ENCODE peak calls at places on chromosomes 5 and 9, in four cellular contexts. One of them, this sample, is unnamed.
A peak's percentile ranks its signal among the peaks of the same experiment; 100 is the strongest.

GRCh38 chr5:50727149-50727496 is 60.7 kb downstream of the PARP8 start:
- DNase-seq in RWPE1: peak; percentile 26
- DNase-seq in stomach: peak; percentile 50
- DNase-seq in right cardiac atrium: peak; percentile 51
- DNase-seq in this sample: no peak

GRCh38 chr5:126043684-126044083 is 379.5 kb upstream of the GRAMD2B start:
- DNase-seq in right cardiac atrium: no peak
- DNase-seq in stomach: no peak
- DNase-seq in RWPE1: no peak
- DNase-seq in this sample: no peak

GRCh38 chr5:159442210-159442850 is 112.0 kb upstream of the IL12B start:
- DNase-seq in RWPE1: no peak
- DNase-seq in right cardiac atrium: peak; percentile 69
- DNase-seq in stomach: no peak
- DNase-seq in this sample: no peak

GRCh38 chr5:144281784-144282183 is 111.1 kb downstream of the KCTD16 start:
- DNase-seq in right cardiac atrium: no peak
- DNase-seq in stomach: no peak
- DNase-seq in RWPE1: no peak
- DNase-seq in this sample: no peak

GRCh38 chr9:37371565-37372464 is 50.7 kb upstream of the GRHPR start:
- DNase-seq in right cardiac atrium: no peak
- DNase-seq in stomach: no peak
- DNase-seq in RWPE1: no peak
- DNase-seq in this sample: no peak

GRCh38 chr5:80736730-80737129 is 81.9 kb upstream of the DHFR start:
- DNase-seq in RWPE1: peak; percentile 94
- DNase-seq in right cardiac atrium: no peak
- DNase-seq in stomach: no peak
- DNase-seq in this sample: no peak

GRCh38 chr9:132185164-132186009 is 23.5 kb downstream of the NTNG2 start:
- DNase-seq in RWPE1: no peak
- DNase-seq in right cardiac atrium: peak; percentile 69
- DNase-seq in stomach: no peak
- DNase-seq in this sample: no peak

GRCh38 chr5:67215592-67216471 is 19.2 kb upstream of the CD180 start:
- DNase-seq in RWPE1: no peak
- DNase-seq in stomach: peak; percentile 87
- DNase-seq in right cardiac atrium: peak; percentile 97
- DNase-seq in this sample: no peak

GRCh38 chr5:163963881-163964280 is 458.5 kb downstream of the MAT2B start:
- DNase-seq in RWPE1: no peak
- DNase-seq in stomach: no peak
- DNase-seq in right cardiac atrium: no peak
- DNase-seq in this sample: no peak

GRCh38 chr5:61332891-61333350 is 863 bp downstream of the ZSWIM6 start:
- DNase-seq in RWPE1: peak; percentile 66
- DNase-seq in right cardiac atrium: peak; percentile 80
- DNase-seq in stomach: peak; percentile 50
- DNase-seq in this sample: no peak

GRCh38 chr5:158812381-158812780 is 287.3 kb downstream of the EBF1 start:
- DNase-seq in RWPE1: no peak
- DNase-seq in right cardiac atrium: peak; percentile 53
- DNase-seq in stomach: no peak
- DNase-seq in this sample: no peak

GRCh38 chr9:92728831-92729734 is 35.5 kb downstream of the BICD2 start:
- DNase-seq in stomach: peak; percentile 25
- DNase-seq in RWPE1: no peak
- DNase-seq in right cardiac atrium: peak; percentile 69
- DNase-seq in this sample: peak; percentile 39

GRCh38 chr5:124824637-124825158 is 78.3 kb upstream of the ZNF608 start:
- DNase-seq in stomach: no peak
- DNase-seq in right cardiac atrium: no peak
- DNase-seq in RWPE1: peak; percentile 62
- DNase-seq in this sample: no peak

GRCh38 chr5:5881294-5881693 is 458.8 kb downstream of the ICE1 start:
- DNase-seq in RWPE1: no peak
- DNase-seq in right cardiac atrium: no peak
- DNase-seq in stomach: no peak
- DNase-seq in this sample: no peak

GRCh38 chr9:93058357-93059096 is at the start of gene SUSD3:
- DNase-seq in RWPE1: peak; percentile 80
- DNase-seq in right cardiac atrium: peak; percentile 91
- DNase-seq in stomach: peak; percentile 76
- DNase-seq in this sample: no peak

DNA sequence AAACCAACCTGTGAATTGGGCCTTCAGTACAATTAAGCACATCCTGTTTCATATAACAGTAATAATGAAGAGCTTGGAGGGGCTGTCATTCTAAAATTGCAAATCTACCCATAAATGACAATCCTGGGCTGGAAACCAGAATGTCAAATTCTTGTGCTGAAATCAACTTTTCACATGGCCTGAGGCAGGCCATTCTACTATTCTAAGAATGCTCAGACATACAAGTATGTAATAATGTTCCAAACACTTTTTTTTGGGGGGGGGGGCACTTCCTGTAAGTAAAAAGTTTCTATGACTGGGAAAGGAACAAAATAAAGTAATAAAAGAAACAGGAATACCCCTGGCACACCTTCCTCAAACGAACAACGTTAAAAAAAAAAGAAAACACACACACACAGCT is 1.5 kb downstream of the ETF1 start:
- DNase-seq in right cardiac atrium: no peak
- DNase-seq in RWPE1: no peak
- DNase-seq in stomach: no peak
- DNase-seq in this sample: no peak
- H3K27ac ChIP-seq in right cardiac atrium: no peak overlapping the region
- H3K27ac ChIP-seq in RWPE1: no peak overlapping the region
- H3K27ac ChIP-seq in stomach: no peak overlapping the region
- H3K27ac ChIP-seq in this sample: no peak overlapping the region

GRCh38 chr5:151004499-151004898 is 15.9 kb upstream of the GPX3 start:
- DNase-seq in stomach: no peak
- DNase-seq in RWPE1: no peak
- DNase-seq in right cardiac atrium: no peak
- DNase-seq in this sample: no peak

GRCh38 chr5:151001436-151001835 is 19.0 kb upstream of the GPX3 start:
- DNase-seq in stomach: no peak
- DNase-seq in right cardiac atrium: no peak
- DNase-seq in RWPE1: no peak
- DNase-seq in this sample: no peak

GRCh38 chr5:151003503-151003860 is 16.9 kb upstream of the GPX3 start:
- DNase-seq in stomach: no peak
- DNase-seq in RWPE1: no peak
- DNase-seq in right cardiac atrium: no peak
- DNase-seq in this sample: no peak

GRCh38 chr5:151002250-151002649 is 18.1 kb upstream of the GPX3 start:
- DNase-seq in right cardiac atrium: no peak
- DNase-seq in stomach: no peak
- DNase-seq in RWPE1: peak; percentile 82
- DNase-seq in this sample: no peak

DNA sequence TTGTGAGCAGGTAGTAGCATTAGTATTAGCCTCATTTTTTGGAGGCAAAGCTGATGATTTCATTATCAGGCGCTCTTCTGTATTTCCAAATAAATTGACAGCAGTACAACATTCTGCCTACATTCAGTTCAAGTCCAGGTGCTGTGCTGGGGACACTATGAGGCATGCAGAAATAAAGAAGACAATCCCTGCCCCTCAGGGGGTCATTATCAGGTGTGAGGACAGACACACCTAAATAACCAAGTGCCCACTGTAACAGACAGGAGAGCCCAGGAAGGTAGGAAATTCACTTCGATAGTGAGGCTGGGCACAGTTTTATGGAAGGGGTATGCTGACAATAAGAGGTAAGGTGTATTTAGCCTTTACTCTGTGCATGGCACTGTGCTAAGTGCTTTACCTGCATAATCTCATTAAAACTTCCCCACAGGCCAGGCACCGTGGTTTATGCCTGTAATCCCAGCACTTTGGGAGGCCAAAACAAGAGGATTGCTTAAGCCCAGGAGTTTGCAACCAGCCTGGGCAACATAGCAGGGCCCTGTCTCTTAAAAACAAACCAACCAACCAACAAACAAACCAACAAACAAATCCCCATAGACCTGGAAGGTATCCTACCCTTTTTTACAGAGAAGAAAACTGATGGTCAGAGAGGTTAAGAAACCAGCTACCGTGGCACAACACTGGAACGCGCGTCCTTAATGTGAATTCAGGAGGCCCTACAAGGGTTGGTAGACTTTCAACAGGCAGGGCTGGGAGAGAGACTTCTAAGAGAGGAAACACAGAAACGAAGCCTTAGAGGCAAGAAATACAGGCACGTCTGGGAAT is 17.5 kb upstream of the GPX3 start:
- DNase-seq in right cardiac atrium: no peak
- DNase-seq in stomach: no peak
- DNase-seq in RWPE1: no peak
- DNase-seq in this sample: no peak
- H3K27ac ChIP-seq in right cardiac atrium: peak overlapping the region; percentile 54
- H3K27ac ChIP-seq in stomach: no peak overlapping the region
- H3K27ac ChIP-seq in RWPE1: no peak overlapping the region
- H3K27ac ChIP-seq in this sample: no peak overlapping the region

GRCh38 chr9:122835313-122835731 is 6.9 kb upstream of the PDCL start:
- DNase-seq in RWPE1: no peak
- DNase-seq in right cardiac atrium: no peak
- DNase-seq in stomach: no peak
- DNase-seq in this sample: no peak
- H3K27ac ChIP-seq in RWPE1: no peak overlapping the region
- H3K27ac ChIP-seq in right cardiac atrium: no peak overlapping the region
- H3K27ac ChIP-seq in stomach: no peak overlapping the region
- H3K27ac ChIP-seq in this sample: no peak overlapping the region

GRCh38 chr5:169299651-169300467 is 1.1 kb downstream of the SLIT3 start:
- DNase-seq in stomach: no peak
- DNase-seq in right cardiac atrium: peak; percentile 55
- DNase-seq in RWPE1: no peak
- DNase-seq in this sample: no peak

GRCh38 chr5:169298193-169298592 is 2.7 kb downstream of the SLIT3 start:
- DNase-seq in right cardiac atrium: no peak
- DNase-seq in stomach: no peak
- DNase-seq in RWPE1: no peak
- DNase-seq in this sample: no peak

GRCh38 chr5:169301386-169301930 is 519 bp upstream of the SLIT3 start:
- DNase-seq in stomach: no peak
- DNase-seq in RWPE1: no peak
- DNase-seq in right cardiac atrium: peak; percentile 73
- DNase-seq in this sample: no peak

GRCh38 chr5:169300468-169301385 is at the start of gene SLIT3:
- DNase-seq in stomach: peak; percentile 67
- DNase-seq in RWPE1: peak; percentile 93
- DNase-seq in right cardiac atrium: peak; percentile 91
- DNase-seq in this sample: peak; percentile 20

GRCh38 chr5:169299146-169299545 is 1.8 kb downstream of the SLIT3 start:
- DNase-seq in stomach: no peak
- DNase-seq in right cardiac atrium: no peak
- DNase-seq in RWPE1: no peak
- DNase-seq in this sample: no peak
- H3K27ac ChIP-seq in stomach: no peak overlapping the region
- H3K27ac ChIP-seq in right cardiac atrium: peak overlapping the region; percentile 68
- H3K27ac ChIP-seq in RWPE1: peak overlapping the region; percentile 59
- H3K27ac ChIP-seq in this sample: no peak overlapping the region

GRCh38 chr9:121297414-121297813 is 29.5 kb downstream of the GSN start:
- DNase-seq in RWPE1: no peak
- DNase-seq in right cardiac atrium: no peak
- DNase-seq in stomach: no peak
- DNase-seq in this sample: no peak
- H3K27ac ChIP-seq in RWPE1: no peak overlapping the region
- H3K27ac ChIP-seq in right cardiac atrium: peak overlapping the region; percentile 34
- H3K27ac ChIP-seq in stomach: no peak overlapping the region
- H3K27ac ChIP-seq in this sample: peak overlapping the region; percentile 91

GRCh38 chr5:123359866-123360569 is 63.2 kb downstream of the CEP120 start:
- DNase-seq in RWPE1: no peak
- DNase-seq in stomach: no peak
- DNase-seq in right cardiac atrium: peak; percentile 29
- DNase-seq in this sample: no peak
- H3K27ac ChIP-seq in RWPE1: no peak overlapping the region
- H3K27ac ChIP-seq in stomach: no peak overlapping the region
- H3K27ac ChIP-seq in right cardiac atrium: no peak overlapping the region
- H3K27ac ChIP-seq in this sample: no peak overlapping the region

This sample was measured in caudate nucleus.